ENCODE peak calls at places on chromosome 2, in ten cellular contexts. E is body of pancreas; U is SJSA1; K is hepatocyte; J is pancreas; W is GM23248; T is left ventricle myocardium inferior; L is fibroblast of lung; R is CD8-positive, alpha-beta T cell; S is HCT116. Z is an unnamed sample.

GRCh38 chr2:160583162-160583522 is 89.5 kb upstream of the RBMS1 start:
- DNase-seq in W (peak), K (no peak), L (peak), T (no peak), E (no peak), S (no peak), U (no peak), R (no peak), J (no peak), Z (no peak)

GRCh38 chr2:44550571-44550970 is 188.8 kb downstream of the CAMKMT start:
- DNase-seq in J (no peak), S (no peak), K (no peak), U (no peak), T (no peak), E (no peak), W (peak), R (no peak), L (no peak), Z (peak)

GRCh38 chr2:233061591-233062446 is 1.7 kb downstream of the INPP5D start:
- DNase-seq in W (no peak), L (peak), U (no peak), R (no peak), K (peak), S (no peak), J (no peak), T (peak), E (peak), Z (no peak)

GRCh38 chr2:53969285-53970094 is 1.3 kb downstream of the PSME4 start:
- DNase-seq in K (peak), S (peak), W (peak), U (peak), E (peak), L (peak), J (no peak), R (no peak), T (no peak), Z (peak)

GRCh38 chr2:107072150-107072940 is 186.4 kb upstream of the ST6GAL2 start:
- DNase-seq in T (no peak), J (no peak), S (no peak), E (no peak), L (no peak), R (no peak), U (peak), W (peak), K (no peak), Z (no peak)

GRCh38 chr2:48725696-48726494 is 29.6 kb downstream of the LHCGR start:
- DNase-seq in U (no peak), J (no peak), E (no peak), T (no peak), W (no peak), S (no peak), R (no peak), K (no peak), L (peak), Z (no peak)

GRCh38 chr2:144670080-144670479 is 150.2 kb upstream of the ZEB2 start:
- DNase-seq in W (no peak), R (no peak), K (no peak), U (no peak), L (no peak), S (no peak), J (no peak), E (no peak), T (no peak), Z (no peak)

GRCh38 chr2:212596688-212597087 is 58.1 kb upstream of the ERBB4 start:
- DNase-seq in J (no peak), E (no peak), K (no peak), L (no peak), U (no peak), R (no peak), S (no peak), W (peak), T (no peak), Z (no peak)

GRCh38 chr2:46058140-46058539 is 239.1 kb upstream of the EPAS1 start:
- DNase-seq in R (no peak), K (no peak), S (no peak), U (peak), L (no peak), W (no peak), J (no peak), T (peak), E (peak), Z (no peak)

GRCh38 chr2:212995920-212996319 is 155.5 kb downstream of the IKZF2 start:
- DNase-seq in T (no peak), R (no peak), L (peak), E (no peak), K (no peak), J (no peak), W (peak), U (no peak), S (no peak), Z (peak)

GRCh38 chr2:219644801-219645480 is 17.5 kb downstream of the SLC4A3 start:
- DNase-seq in J (no peak), T (peak), R (no peak), S (no peak), K (peak), W (no peak), U (no peak), E (no peak), L (peak), Z (no peak)

GRCh38 chr2:36414307-36414706 is 58.7 kb downstream of the CRIM1 start:
- DNase-seq in R (no peak), S (no peak), T (no peak), W (no peak), U (no peak), K (no peak), E (no peak), L (no peak), J (no peak), Z (no peak)

GRCh38 chr2:55168221-55169154 is 63.6 kb downstream of the CLHC1 start:
- DNase-seq in J (peak), W (peak), R (peak), U (peak), L (peak), T (no peak), K (peak), S (peak), E (peak), Z (peak)

GRCh38 chr2:118146315-118147283 is 58.3 kb downstream of the INSIG2 start:
- DNase-seq in U (no peak), S (no peak), R (no peak), E (no peak), K (peak), W (no peak), L (no peak), J (no peak), T (no peak), Z (no peak)
- H3K27ac ChIP-seq in U (no peak), S (no peak), R (no peak), E (no peak), K (peak), W (no peak), L (no peak), J (no peak), T (no peak), Z (no peak)

DNA sequence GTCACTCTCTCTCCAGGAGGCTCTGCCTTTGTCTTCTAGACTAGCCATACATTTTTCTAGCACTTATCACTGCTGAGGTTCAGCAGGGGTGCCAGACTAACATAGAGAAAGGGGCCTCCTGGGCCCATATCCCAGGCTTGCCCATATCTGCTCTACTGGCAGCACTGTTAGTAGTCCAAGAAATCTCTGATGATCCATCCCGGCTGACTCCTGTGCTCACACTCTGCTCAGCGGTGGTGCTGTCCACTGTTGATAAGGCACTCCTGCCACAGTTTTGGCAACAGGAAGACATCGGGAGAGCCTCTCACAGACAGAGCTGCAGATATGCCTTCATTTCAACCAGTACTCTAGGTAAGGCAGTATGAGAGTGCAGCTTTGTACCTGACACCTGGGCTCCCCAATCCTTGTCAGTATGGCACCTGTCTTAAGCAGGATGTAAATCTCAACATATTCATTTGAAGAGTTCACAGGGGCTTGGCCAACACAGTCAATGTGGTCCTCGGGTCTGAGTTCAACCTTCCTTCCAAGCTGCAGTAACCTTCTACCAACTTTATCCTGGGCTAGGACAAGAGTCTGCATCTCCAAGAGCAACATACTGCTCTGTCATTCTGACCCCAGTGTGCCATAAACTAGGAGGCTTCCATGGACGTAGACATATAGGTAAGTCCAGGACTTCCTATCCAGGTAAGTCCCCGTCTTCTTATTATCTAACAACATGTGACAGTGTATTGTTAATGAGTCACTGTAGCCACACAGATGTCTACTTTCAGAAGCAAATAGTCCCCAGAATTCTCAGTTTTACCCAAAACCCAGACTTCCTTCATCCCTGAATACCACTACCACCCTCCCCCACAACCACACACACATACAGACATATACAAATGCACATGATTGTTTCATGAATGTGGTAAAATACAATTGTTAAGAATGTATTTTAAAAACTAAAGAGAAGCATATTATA is 16.2 kb downstream of the KLF7 start:
- DNase-seq in R (no peak), K (no peak), S (no peak), L (no peak), W (no peak), T (peak), J (no peak), E (no peak), U (no peak), Z (no peak)
- H3K27ac ChIP-seq in R (no peak), K (no peak), S (no peak), L (no peak), W (peak), T (peak), J (no peak), E (no peak), U (no peak), Z (peak)

DNA sequence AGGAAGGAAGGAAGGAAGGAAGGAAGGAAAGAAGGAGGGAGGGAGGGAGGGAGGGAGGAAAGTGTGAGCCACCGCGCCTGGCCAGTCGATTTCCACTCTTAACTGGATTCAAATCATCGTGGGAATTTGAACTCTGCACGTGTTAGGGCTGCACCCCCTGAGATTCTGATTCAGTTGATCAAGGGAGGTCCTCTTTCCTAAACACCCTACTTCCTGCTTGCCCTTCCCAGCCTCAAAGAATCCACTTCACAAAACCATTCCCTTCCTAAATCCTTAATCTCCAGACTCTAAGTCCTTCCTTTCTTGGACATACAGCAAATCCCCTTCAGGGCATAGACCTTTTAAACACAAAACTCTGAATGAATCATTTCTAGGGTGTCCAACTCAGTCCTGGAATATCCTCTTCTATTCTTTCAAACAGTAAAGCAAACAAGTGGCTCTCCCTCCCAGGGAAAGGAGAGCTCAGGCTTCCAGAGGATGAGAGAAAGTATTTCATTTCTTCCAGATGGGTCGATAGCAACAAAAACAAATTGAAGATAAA is 68.2 kb upstream of the MBOAT2 start:
- DNase-seq in W (peak), T (no peak), E (no peak), U (peak), J (no peak), K (no peak), S (no peak), L (no peak), R (no peak), Z (peak)
- H3K27ac ChIP-seq in W (no peak), T (no peak), E (no peak), U (peak), J (no peak), K (no peak), S (peak), L (no peak), R (no peak), Z (peak)

GRCh38 chr2:42903821-42904575 is 111.6 kb upstream of the HAAO start:
- DNase-seq in E (peak), S (no peak), W (no peak), K (no peak), R (no peak), U (no peak), J (no peak), T (no peak), L (no peak), Z (no peak)

GRCh38 chr2:42905341-42906114 is 113.1 kb upstream of the HAAO start:
- DNase-seq in T (no peak), L (no peak), K (peak), J (no peak), U (no peak), E (no peak), W (peak), S (no peak), R (no peak), Z (no peak)

GRCh38 chr2:42902939-42903709 is 110.7 kb upstream of the HAAO start:
- DNase-seq in U (no peak), T (no peak), K (no peak), J (no peak), R (no peak), E (no peak), W (peak), S (no peak), L (no peak), Z (no peak)

GRCh38 chr2:42906115-42906556 is 113.8 kb upstream of the HAAO start:
- DNase-seq in S (no peak), E (no peak), U (no peak), K (no peak), J (no peak), L (no peak), T (no peak), R (no peak), W (no peak), Z (no peak)

DNA sequence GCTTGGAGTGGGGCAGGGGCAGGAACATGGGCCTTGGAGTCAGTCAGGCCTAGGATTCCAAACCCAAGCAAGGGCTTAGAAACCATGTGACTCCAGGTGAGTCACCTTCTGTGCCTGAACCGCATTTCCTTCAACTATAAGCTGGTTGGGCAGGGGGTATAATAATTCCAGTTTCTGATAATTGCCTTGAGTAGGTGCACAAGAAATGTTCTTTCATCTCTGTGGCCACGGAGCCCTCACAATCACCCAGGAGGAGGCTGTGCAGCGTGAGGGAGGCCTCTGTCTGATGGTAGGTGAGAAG is 112.1 kb upstream of the HAAO start:
- DNase-seq in J (no peak), W (no peak), T (no peak), R (no peak), U (no peak), L (no peak), K (no peak), S (no peak), E (no peak), Z (no peak)
- H3K27ac ChIP-seq in J (no peak), W (no peak), T (peak), R (no peak), U (no peak), L (no peak), K (no peak), S (no peak), E (no peak), Z (no peak)

GRCh38 chr2:204072443-204073324 is 136.1 kb downstream of the ICOS start:
- DNase-seq in T (no peak), W (peak), J (peak), S (peak), L (no peak), K (peak), U (peak), R (peak), E (peak), Z (no peak)
- H3K27ac ChIP-seq in T (no peak), W (no peak), J (no peak), S (no peak), L (no peak), K (no peak), U (no peak), R (no peak), E (no peak), Z (no peak)

GRCh38 chr2:69375494-69376353 is 11.3 kb downstream of the GFPT1 start:
- DNase-seq in J (no peak), S (peak), T (no peak), W (peak), E (no peak), R (no peak), L (peak), K (peak), U (no peak), Z (peak)
- H3K27ac ChIP-seq in J (peak), S (no peak), T (no peak), W (peak), E (no peak), R (no peak), L (no peak), K (no peak), U (no peak), Z (no peak)

GRCh38 chr2:156334496-156335478 is 2.3 kb upstream of the NR4A2 start:
- DNase-seq in U (peak), K (peak), J (peak), E (peak), S (peak), L (peak), T (peak), W (peak), R (peak), Z (peak)
- H3K27ac ChIP-seq in U (peak), K (peak), J (peak), E (peak), S (peak), L (peak), T (peak), W (peak), R (peak), Z (peak)

GRCh38 chr2:69092857-69093256 is 79.9 kb downstream of the ANTXR1 start:
- DNase-seq in W (peak), U (no peak), K (no peak), R (no peak), T (no peak), J (no peak), E (no peak), L (no peak), S (no peak), Z (no peak)

GRCh38 chr2:69097148-69097610 is 84.2 kb downstream of the ANTXR1 start:
- DNase-seq in U (no peak), K (no peak), T (no peak), L (no peak), S (no peak), R (no peak), E (no peak), W (no peak), J (no peak), Z (no peak)

GRCh38 chr2:69097908-69098655 is 85.1 kb downstream of the ANTXR1 start:
- DNase-seq in S (no peak), R (no peak), J (no peak), E (no peak), K (no peak), L (no peak), T (no peak), W (peak), U (no peak), Z (no peak)

GRCh38 chr2:69096326-69097095 is 83.5 kb downstream of the ANTXR1 start:
- DNase-seq in J (no peak), W (no peak), S (no peak), R (no peak), U (no peak), E (no peak), T (no peak), K (no peak), L (no peak), Z (no peak)

GRCh38 chr2:69095246-69095645 is 82.3 kb downstream of the ANTXR1 start:
- DNase-seq in U (no peak), T (no peak), W (peak), E (no peak), K (no peak), R (no peak), L (peak), J (no peak), S (no peak), Z (no peak)
- H3K27ac ChIP-seq in U (no peak), T (peak), W (peak), E (no peak), K (peak), R (no peak), L (peak), J (no peak), S (no peak), Z (no peak)

GRCh38 chr2:23617167-23617787 is 232.3 kb downstream of the KLHL29 start:
- DNase-seq in W (peak), L (peak), K (peak), E (peak), T (peak), S (no peak), U (no peak), R (no peak), J (no peak), Z (no peak)
- H3K27ac ChIP-seq in W (peak), L (peak), K (peak), E (no peak), T (peak), S (no peak), U (no peak), R (no peak), J (no peak), Z (no peak)

GRCh38 chr2:177352441-177353070 is 40.0 kb upstream of the AGPS start:
- DNase-seq in S (no peak), W (peak), E (no peak), U (no peak), J (no peak), T (no peak), R (no peak), L (no peak), K (no peak), Z (no peak)

GRCh38 chr2:177348735-177349693 is 43.6 kb upstream of the AGPS start:
- DNase-seq in R (no peak), L (no peak), W (no peak), T (no peak), U (no peak), S (no peak), E (no peak), K (no peak), J (no peak), Z (no peak)

GRCh38 chr2:177348090-177348489 is 44.5 kb upstream of the AGPS start:
- DNase-seq in T (no peak), L (no peak), R (no peak), U (no peak), J (no peak), S (no peak), E (no peak), W (no peak), K (no peak), Z (no peak)

GRCh38 chr2:177355874-177356273 is 36.7 kb upstream of the AGPS start:
- DNase-seq in S (no peak), R (no peak), T (no peak), E (no peak), J (no peak), L (no peak), U (peak), K (no peak), W (peak), Z (no peak)

GRCh38 chr2:177353084-177353483 is 39.5 kb upstream of the AGPS start:
- DNase-seq in T (no peak), K (no peak), S (no peak), L (peak), E (peak), R (no peak), W (peak), U (no peak), J (no peak), Z (no peak)
- H3K27ac ChIP-seq in T (peak), K (no peak), S (no peak), L (no peak), E (no peak), R (no peak), W (peak), U (no peak), J (no peak), Z (no peak)